ENCODE peak calls at places on chromosomes 5 and 9, in six cellular contexts. One of them, this sample, is unnamed.

GRCh38 chr5:117302949-117303348 is 728.3 kb upstream of the SEMA6A start:
- DNase-seq in prostate gland: no peak
- DNase-seq in mammary epithelial cell: no peak
- DNase-seq in ovary: no peak
- DNase-seq in CD8-positive, alpha-beta T cell: no peak
- DNase-seq in heart right ventricle: no peak
- DNase-seq in this sample: no peak

GRCh38 chr9:78235296-78235770 is 542 bp upstream of the CEP78 start:
- DNase-seq in CD8-positive, alpha-beta T cell: no peak
- DNase-seq in heart right ventricle: no peak
- DNase-seq in mammary epithelial cell: peak; percentile 33
- DNase-seq in prostate gland: no peak
- DNase-seq in ovary: no peak
- DNase-seq in this sample: no peak

GRCh38 chr5:149426931-149427330 is 47.8 kb upstream of the IL17B start:
- DNase-seq in prostate gland: no peak
- DNase-seq in ovary: no peak
- DNase-seq in heart right ventricle: no peak
- DNase-seq in CD8-positive, alpha-beta T cell: no peak
- DNase-seq in mammary epithelial cell: no peak
- DNase-seq in this sample: no peak

GRCh38 chr9:128103589-128103962 is 24.0 kb downstream of the PTGES2 start:
- DNase-seq in heart right ventricle: no peak
- DNase-seq in mammary epithelial cell: no peak
- DNase-seq in CD8-positive, alpha-beta T cell: peak; percentile 47
- DNase-seq in ovary: no peak
- DNase-seq in prostate gland: no peak
- DNase-seq in this sample: no peak

GRCh38 chr9:31335529-31336234 is 1048.8 kb upstream of the ACO1 start:
- DNase-seq in CD8-positive, alpha-beta T cell: no peak
- DNase-seq in prostate gland: no peak
- DNase-seq in mammary epithelial cell: no peak
- DNase-seq in heart right ventricle: no peak
- DNase-seq in ovary: no peak
- DNase-seq in this sample: no peak

GRCh38 chr5:115637507-115637906 is 11.7 kb upstream of the TMED7 start:
- DNase-seq in heart right ventricle: no peak
- DNase-seq in prostate gland: no peak
- DNase-seq in mammary epithelial cell: no peak
- DNase-seq in CD8-positive, alpha-beta T cell: no peak
- DNase-seq in ovary: no peak
- DNase-seq in this sample: no peak

GRCh38 chr5:100904259-100904822 is 1.3 kb upstream of the ST8SIA4 start:
- DNase-seq in heart right ventricle: peak; percentile 17
- DNase-seq in mammary epithelial cell: no peak
- DNase-seq in prostate gland: no peak
- DNase-seq in CD8-positive, alpha-beta T cell: peak; percentile 47
- DNase-seq in ovary: no peak
- DNase-seq in this sample: no peak

GRCh38 chr9:121860744-121861143 is 209.3 kb downstream of the DAB2IP start:
- DNase-seq in prostate gland: no peak
- DNase-seq in CD8-positive, alpha-beta T cell: no peak
- DNase-seq in mammary epithelial cell: peak; percentile 57
- DNase-seq in ovary: peak; percentile 78
- DNase-seq in heart right ventricle: peak; percentile 31
- DNase-seq in this sample: no peak

GRCh38 chr5:143527808-143528207 is 124.3 kb upstream of the NR3C1 start:
- DNase-seq in heart right ventricle: no peak
- DNase-seq in prostate gland: no peak
- DNase-seq in ovary: no peak
- DNase-seq in mammary epithelial cell: peak; percentile 46
- DNase-seq in CD8-positive, alpha-beta T cell: no peak
- DNase-seq in this sample: no peak

GRCh38 chr5:50667079-50667652 is 729 bp downstream of the PARP8 start:
- DNase-seq in CD8-positive, alpha-beta T cell: no peak
- DNase-seq in heart right ventricle: peak; percentile 44
- DNase-seq in prostate gland: peak; percentile 48
- DNase-seq in mammary epithelial cell: peak; percentile 59
- DNase-seq in ovary: peak; percentile 47
- DNase-seq in this sample: no peak

GRCh38 chr5:63894690-63895089 is 67.6 kb downstream of the HTR1A start:
- DNase-seq in CD8-positive, alpha-beta T cell: no peak
- DNase-seq in ovary: no peak
- DNase-seq in prostate gland: no peak
- DNase-seq in mammary epithelial cell: no peak
- DNase-seq in heart right ventricle: no peak
- DNase-seq in this sample: no peak

GRCh38 chr5:96734871-96735325 is 72.7 kb downstream of the CAST start:
- DNase-seq in heart right ventricle: no peak
- DNase-seq in prostate gland: no peak
- DNase-seq in CD8-positive, alpha-beta T cell: no peak
- DNase-seq in ovary: no peak
- DNase-seq in mammary epithelial cell: peak; percentile 71
- DNase-seq in this sample: no peak

GRCh38 chr9:38274746-38275250 is 117.7 kb upstream of the ALDH1B1 start:
- DNase-seq in heart right ventricle: no peak
- DNase-seq in ovary: no peak
- DNase-seq in mammary epithelial cell: no peak
- DNase-seq in CD8-positive, alpha-beta T cell: no peak
- DNase-seq in prostate gland: no peak
- DNase-seq in this sample: no peak

GRCh38 chr9:132905726-132906125 is 27.0 kb downstream of the SPACA9 start:
- DNase-seq in CD8-positive, alpha-beta T cell: no peak
- DNase-seq in heart right ventricle: no peak
- DNase-seq in prostate gland: no peak
- DNase-seq in ovary: no peak
- DNase-seq in mammary epithelial cell: no peak
- DNase-seq in this sample: no peak

GRCh38 chr9:132903574-132904495 is 25.1 kb downstream of the SPACA9 start:
- DNase-seq in ovary: no peak
- DNase-seq in mammary epithelial cell: no peak
- DNase-seq in CD8-positive, alpha-beta T cell: no peak
- DNase-seq in heart right ventricle: no peak
- DNase-seq in prostate gland: no peak
- DNase-seq in this sample: no peak

GRCh38 chr9:132912131-132912530 is 32.3 kb downstream of the TSC1 start:
- DNase-seq in prostate gland: no peak
- DNase-seq in mammary epithelial cell: no peak
- DNase-seq in ovary: no peak
- DNase-seq in heart right ventricle: no peak
- DNase-seq in CD8-positive, alpha-beta T cell: no peak
- DNase-seq in this sample: no peak

GRCh38 chr9:132910376-132910775 is 31.7 kb downstream of the SPACA9 start:
- DNase-seq in CD8-positive, alpha-beta T cell: no peak
- DNase-seq in mammary epithelial cell: no peak
- DNase-seq in ovary: no peak
- DNase-seq in prostate gland: no peak
- DNase-seq in heart right ventricle: no peak
- DNase-seq in this sample: no peak

GRCh38 chr9:132908635-132909034 is 29.9 kb downstream of the SPACA9 start:
- DNase-seq in prostate gland: no peak
- DNase-seq in mammary epithelial cell: no peak
- DNase-seq in heart right ventricle: no peak
- DNase-seq in CD8-positive, alpha-beta T cell: peak; percentile 43
- DNase-seq in ovary: no peak
- DNase-seq in this sample: no peak
- H3K36me3 ChIP-seq in prostate gland: no peaks in the 10 kb centered on the region
- H3K36me3 ChIP-seq in mammary epithelial cell: peaks cover 11% of the 10 kb centered on the region
- H3K36me3 ChIP-seq in heart right ventricle: peaks cover 100% of the 10 kb centered on the region
- H3K36me3 ChIP-seq in CD8-positive, alpha-beta T cell: peaks cover 15% of the 10 kb centered on the region
- H3K36me3 ChIP-seq in ovary: no peaks in the 10 kb centered on the region
- H3K36me3 ChIP-seq in this sample: peaks cover 4% of the 10 kb centered on the region

DNA sequence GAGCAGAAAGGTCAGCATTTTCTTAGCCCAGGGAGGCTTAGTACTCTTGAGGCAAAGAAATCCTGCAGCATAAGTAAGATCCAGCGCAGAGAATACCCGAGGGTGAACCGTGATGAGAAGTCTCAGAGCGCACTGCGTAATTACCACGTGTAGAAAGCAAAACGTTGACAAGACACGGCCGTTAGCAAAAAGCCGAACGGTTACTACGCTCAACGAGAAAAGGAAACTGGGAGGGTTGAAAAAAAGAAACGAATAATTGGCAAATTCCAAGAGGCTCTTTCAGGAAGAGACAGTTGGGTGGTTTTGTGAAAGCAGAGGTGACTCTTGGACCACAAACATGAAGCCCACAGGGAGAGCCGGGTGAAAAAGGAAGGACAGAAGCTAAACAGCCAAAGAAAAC is 103.9 kb downstream of the COL23A1 start:
- DNase-seq in mammary epithelial cell: no peak
- DNase-seq in ovary: no peak
- DNase-seq in heart right ventricle: no peak
- DNase-seq in prostate gland: no peak
- DNase-seq in CD8-positive, alpha-beta T cell: no peak
- DNase-seq in this sample: no peak
- H3K9me3 ChIP-seq in mammary epithelial cell: peaks cover 23% of the 10 kb centered on the region
- H3K9me3 ChIP-seq in ovary: no peaks in the 10 kb centered on the region
- H3K9me3 ChIP-seq in heart right ventricle: no peaks in the 10 kb centered on the region
- H3K9me3 ChIP-seq in prostate gland: no peaks in the 10 kb centered on the region
- H3K9me3 ChIP-seq in CD8-positive, alpha-beta T cell: no peaks in the 10 kb centered on the region
- H3K9me3 ChIP-seq in this sample: no peaks in the 10 kb centered on the region

GRCh38 chr5:34707451-34708107 is 51.5 kb downstream of the RAI14 start:
- DNase-seq in ovary: no peak
- DNase-seq in prostate gland: no peak
- DNase-seq in CD8-positive, alpha-beta T cell: no peak
- DNase-seq in heart right ventricle: no peak
- DNase-seq in mammary epithelial cell: no peak
- DNase-seq in this sample: no peak

GRCh38 chr5:34712565-34712964 is 56.4 kb downstream of the RAI14 start:
- DNase-seq in CD8-positive, alpha-beta T cell: no peak
- DNase-seq in ovary: no peak
- DNase-seq in prostate gland: no peak
- DNase-seq in mammary epithelial cell: no peak
- DNase-seq in heart right ventricle: no peak
- DNase-seq in this sample: no peak

GRCh38 chr5:34709861-34710673 is 53.9 kb downstream of the RAI14 start:
- DNase-seq in ovary: no peak
- DNase-seq in CD8-positive, alpha-beta T cell: no peak
- DNase-seq in heart right ventricle: no peak
- DNase-seq in prostate gland: no peak
- DNase-seq in mammary epithelial cell: peak; percentile 10
- DNase-seq in this sample: no peak

GRCh38 chr5:34706084-34706483 is 50.0 kb downstream of the RAI14 start:
- DNase-seq in mammary epithelial cell: no peak
- DNase-seq in CD8-positive, alpha-beta T cell: no peak
- DNase-seq in prostate gland: no peak
- DNase-seq in ovary: no peak
- DNase-seq in heart right ventricle: no peak
- DNase-seq in this sample: no peak

DNA sequence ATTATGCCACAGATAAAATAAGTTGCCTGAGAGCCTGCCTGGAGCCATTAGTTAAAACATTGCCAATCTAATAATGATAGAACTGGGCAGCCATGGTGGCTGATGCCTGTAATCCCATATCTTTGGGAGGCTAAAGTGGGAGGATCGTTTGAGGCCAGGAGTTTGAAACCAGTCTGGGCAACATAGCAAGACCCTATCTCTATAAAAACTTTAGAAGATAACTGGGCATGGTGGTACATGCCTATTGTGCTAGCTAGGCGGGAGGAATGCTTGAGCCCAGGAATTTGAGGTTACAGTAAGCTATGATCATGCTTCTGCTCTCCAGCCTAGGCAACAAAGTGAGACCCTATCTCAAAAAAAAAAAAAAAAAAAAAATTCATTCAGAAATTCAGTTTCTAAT is 52.6 kb downstream of the RAI14 start:
- DNase-seq in ovary: no peak
- DNase-seq in heart right ventricle: no peak
- DNase-seq in prostate gland: no peak
- DNase-seq in CD8-positive, alpha-beta T cell: no peak
- DNase-seq in mammary epithelial cell: no peak
- DNase-seq in this sample: no peak
- H3K27ac ChIP-seq in ovary: no peak overlapping the region
- H3K27ac ChIP-seq in heart right ventricle: no peak overlapping the region
- H3K27ac ChIP-seq in prostate gland: no peak overlapping the region
- H3K27ac ChIP-seq in CD8-positive, alpha-beta T cell: no peak overlapping the region
- H3K27ac ChIP-seq in mammary epithelial cell: no peak overlapping the region
- H3K27ac ChIP-seq in this sample: peak overlapping the region; percentile 0

GRCh38 chr5:55960779-55961178 is 34.0 kb downstream of the IL6ST start:
- DNase-seq in ovary: no peak
- DNase-seq in prostate gland: no peak
- DNase-seq in mammary epithelial cell: no peak
- DNase-seq in heart right ventricle: no peak
- DNase-seq in CD8-positive, alpha-beta T cell: no peak
- DNase-seq in this sample: no peak
- H3K36me3 ChIP-seq in ovary: no peaks in the 10 kb centered on the region
- H3K36me3 ChIP-seq in prostate gland: no peaks in the 10 kb centered on the region
- H3K36me3 ChIP-seq in mammary epithelial cell: peaks cover 24% of the 10 kb centered on the region
- H3K36me3 ChIP-seq in heart right ventricle: peaks cover 98% of the 10 kb centered on the region
- H3K36me3 ChIP-seq in CD8-positive, alpha-beta T cell: peaks cover 37% of the 10 kb centered on the region
- H3K36me3 ChIP-seq in this sample: peaks cover 53% of the 10 kb centered on the region

GRCh38 chr5:2191972-2192371 is 309.2 kb upstream of the IRX4 start:
- DNase-seq in prostate gland: no peak
- DNase-seq in heart right ventricle: no peak
- DNase-seq in CD8-positive, alpha-beta T cell: no peak
- DNase-seq in mammary epithelial cell: no peak
- DNase-seq in ovary: no peak
- DNase-seq in this sample: peak; percentile 74

GRCh38 chr5:2188661-2189060 is 305.9 kb upstream of the IRX4 start:
- DNase-seq in ovary: no peak
- DNase-seq in mammary epithelial cell: no peak
- DNase-seq in heart right ventricle: no peak
- DNase-seq in CD8-positive, alpha-beta T cell: no peak
- DNase-seq in prostate gland: no peak
- DNase-seq in this sample: no peak

GRCh38 chr5:2192496-2192895 is 309.8 kb upstream of the IRX4 start:
- DNase-seq in mammary epithelial cell: no peak
- DNase-seq in ovary: peak; percentile 5
- DNase-seq in heart right ventricle: no peak
- DNase-seq in prostate gland: no peak
- DNase-seq in CD8-positive, alpha-beta T cell: no peak
- DNase-seq in this sample: peak; percentile 52

GRCh38 chr5:2188137-2188536 is 305.4 kb upstream of the IRX4 start:
- DNase-seq in mammary epithelial cell: no peak
- DNase-seq in heart right ventricle: no peak
- DNase-seq in ovary: no peak
- DNase-seq in CD8-positive, alpha-beta T cell: no peak
- DNase-seq in prostate gland: no peak
- DNase-seq in this sample: no peak

GRCh38 chr5:2190549-2190948 is 307.8 kb upstream of the IRX4 start:
- DNase-seq in ovary: no peak
- DNase-seq in heart right ventricle: no peak
- DNase-seq in prostate gland: no peak
- DNase-seq in CD8-positive, alpha-beta T cell: no peak
- DNase-seq in mammary epithelial cell: no peak
- DNase-seq in this sample: peak; percentile 67
- H3K9me3 ChIP-seq in ovary: no peaks in the 10 kb centered on the region
- H3K9me3 ChIP-seq in heart right ventricle: no peaks in the 10 kb centered on the region
- H3K9me3 ChIP-seq in prostate gland: no peaks in the 10 kb centered on the region
- H3K9me3 ChIP-seq in CD8-positive, alpha-beta T cell: no peaks in the 10 kb centered on the region
- H3K9me3 ChIP-seq in mammary epithelial cell: peaks cover 9% of the 10 kb centered on the region
- H3K9me3 ChIP-seq in this sample: peaks cover 5% of the 10 kb centered on the region

This sample was measured in vagina.